ENCODE peak calls at places on chromosomes 12 and 14, in nine cellular contexts. B is pancreas; L is K562; N is GM23248; Y is IMR-90; Z is CD8-positive, alpha-beta T cell; R is kidney; Q is heart left ventricle; S is right atrium auricular region. T is an unnamed sample.

GRCh38 chr12:49984960-49985359 is 12.2 kb downstream of the AQP6 start:
- DNase-seq in Q (no peak), Y (no peak), R (no peak), Z (no peak), L (no peak), N (no peak), S (no peak), B (no peak), T (no peak)

GRCh38 chr14:24353551-24354529 is 14.0 kb upstream of the RIPK3 start:
- DNase-seq in R (no peak), Q (no peak), B (no peak), Z (no peak), N (peak; percentile 79), S (no peak), Y (peak; percentile 81), L (no peak), T (no peak)

GRCh38 chr12:57111046-57111698 is at the start of gene STAT6:
- DNase-seq in R (peak; percentile 93), N (peak; percentile 92), Y (peak; percentile 87), Q (peak; percentile 87), Z (peak; percentile 85), B (peak; percentile 75), L (peak; percentile 66), S (peak; percentile 85), T (peak; percentile 87)

GRCh38 chr12:87690236-87690810 is 338.9 kb downstream of the C12orf50 start:
- DNase-seq in Z (no peak), R (no peak), L (no peak), S (no peak), N (no peak), Q (no peak), Y (peak; percentile 19), B (no peak), T (no peak)

GRCh38 chr14:75456069-75457023 is 28.5 kb downstream of the JDP2 start:
- DNase-seq in S (no peak), L (no peak), B (no peak), Z (no peak), N (no peak), R (no peak), Y (no peak), Q (no peak), T (no peak)

GRCh38 chr12:27221625-27222387 is 22.3 kb upstream of the STK38L start:
- DNase-seq in Q (no peak), Y (no peak), R (no peak), Z (no peak), N (no peak), B (no peak), S (no peak), L (no peak), T (no peak)

GRCh38 chr12:132427999-132428871 is 61.7 kb upstream of the FBRSL1 start:
- DNase-seq in L (no peak), N (no peak), Y (no peak), R (no peak), Z (no peak), Q (no peak), B (no peak), S (no peak), T (no peak)

GRCh38 chr12:127381681-127382080 is 885.3 kb upstream of the TMEM132C start:
- DNase-seq in S (no peak), Q (no peak), Z (no peak), R (no peak), Y (no peak), B (no peak), L (no peak), N (no peak), T (no peak)

GRCh38 chr12:97313471-97314190 is 149.0 kb upstream of the RMST start:
- DNase-seq in S (no peak), Z (no peak), Q (no peak), Y (no peak), B (no peak), N (no peak), R (no peak), L (no peak), T (no peak)

GRCh38 chr12:89825591-89826449 is 117.2 kb upstream of the ATP2B1 start:
- DNase-seq in Z (no peak), R (no peak), N (no peak), Y (peak; percentile 4), B (no peak), L (peak; percentile 25), S (no peak), Q (no peak), T (no peak)

GRCh38 chr14:88143817-88144216 is 138.9 kb downstream of the GPR65 start:
- DNase-seq in Q (no peak), Y (no peak), L (no peak), Z (no peak), B (no peak), N (no peak), R (no peak), S (no peak), T (no peak)

GRCh38 chr12:11633968-11634367 is 15.5 kb upstream of the ETV6 start:
- DNase-seq in L (no peak), R (no peak), S (no peak), N (peak; percentile 25), Y (no peak), Q (no peak), B (no peak), Z (no peak), T (no peak)

GRCh38 chr12:132125736-132126135 is 18.4 kb downstream of the DDX51 start:
- DNase-seq in Y (no peak), B (no peak), N (no peak), L (no peak), Z (no peak), S (no peak), Q (no peak), R (no peak), T (no peak)

GRCh38 chr14:105931808-105932483 is 405.6 kb downstream of the TMEM121 start:
- DNase-seq in Q (no peak), Y (no peak), B (no peak), N (no peak), Z (peak; percentile 47), R (no peak), L (peak; percentile 8), S (no peak), T (no peak)

GRCh38 chr12:14256555-14257169 is 108.8 kb upstream of the ATF7IP start:
- DNase-seq in Y (peak; percentile 85), L (peak; percentile 54), R (peak; percentile 89), Z (peak; percentile 81), B (peak; percentile 67), Q (peak; percentile 81), S (peak; percentile 90), N (peak; percentile 92), T (peak; percentile 70)
- H3K27ac ChIP-seq in Y (peak overlapping the region; percentile 89), L (peak overlapping the region; percentile 98), R (peak overlapping the region; percentile 94), Z (peak overlapping the region; percentile 72), B (peak overlapping the region; percentile 89), Q (peak overlapping the region; percentile 90), S (peak overlapping the region; percentile 86), N (peak overlapping the region; percentile 93), T (peak overlapping the region; percentile 49)

GRCh38 chr12:7139213-7139612 is 9.0 kb downstream of the CLSTN3 start:
- DNase-seq in Y (no peak), R (no peak), L (no peak), Q (no peak), N (no peak), Z (no peak), B (no peak), S (no peak), T (no peak)
- H3K36me3 ChIP-seq in Y (peaks cover 58% of the 10 kb centered on the region), R (peaks cover 58% of the 10 kb centered on the region), L (peaks cover 41% of the 10 kb centered on the region), Q (peaks cover 8% of the 10 kb centered on the region), N (peaks cover 3% of the 10 kb centered on the region), Z (peaks cover 24% of the 10 kb centered on the region), B (no peaks in the 10 kb centered on the region), S (no peaks in the 10 kb centered on the region), T (peaks cover 49% of the 10 kb centered on the region)

GRCh38 chr12:6559500-6559899 is 3.7 kb upstream of the IFFO1 start:
- DNase-seq in R (peak; percentile 0), B (no peak), N (no peak), S (no peak), Z (no peak), L (no peak), Y (no peak), Q (no peak), T (no peak)

GRCh38 chr12:6553051-6553868 is 2.6 kb downstream of the IFFO1 start:
- DNase-seq in Q (peak; percentile 78), N (peak; percentile 97), B (no peak), R (peak; percentile 69), Y (peak; percentile 73), S (peak; percentile 81), Z (no peak), L (no peak), T (no peak)

GRCh38 chr12:6554168-6554989 is 1.5 kb downstream of the IFFO1 start:
- DNase-seq in L (peak; percentile 67), Y (peak; percentile 72), R (peak; percentile 88), B (peak; percentile 75), Z (peak; percentile 81), Q (peak; percentile 81), N (peak; percentile 85), S (peak; percentile 88), T (peak; percentile 63)

GRCh38 chr12:6554990-6555691 is 701 bp downstream of the IFFO1 start:
- DNase-seq in N (peak; percentile 57), Q (no peak), R (peak; percentile 80), L (no peak), Z (no peak), S (no peak), B (no peak), Y (no peak), T (no peak)

GRCh38 chr12:6556857-6557256 is 1.0 kb upstream of the IFFO1 start:
- DNase-seq in B (no peak), L (no peak), Q (no peak), Y (no peak), Z (no peak), S (no peak), R (peak; percentile 49), N (no peak), T (no peak)
- H3K4me1 ChIP-seq in B (no peaks in the 10 kb centered on the region), L (peaks cover 2% of the 10 kb centered on the region), Q (peaks cover 46% of the 10 kb centered on the region), Y (peaks cover 19% of the 10 kb centered on the region), Z (peaks cover 35% of the 10 kb centered on the region), S (peaks cover 42% of the 10 kb centered on the region), R (peaks cover 23% of the 10 kb centered on the region), N (peaks cover 26% of the 10 kb centered on the region), T (peaks cover 53% of the 10 kb centered on the region)

GRCh38 chr12:40039598-40039997 is 66.3 kb downstream of the SLC2A13 start:
- DNase-seq in Q (no peak), S (no peak), R (no peak), Z (no peak), B (no peak), N (no peak), L (no peak), Y (no peak), T (no peak)

GRCh38 chr12:40034712-40035111 is 71.2 kb downstream of the SLC2A13 start:
- DNase-seq in R (no peak), B (no peak), Z (no peak), S (no peak), Q (no peak), L (no peak), N (peak; percentile 23), Y (peak; percentile 7), T (no peak)

GRCh38 chr12:40034156-40034555 is 71.7 kb downstream of the SLC2A13 start:
- DNase-seq in R (no peak), Y (no peak), N (no peak), L (no peak), B (no peak), S (no peak), Q (no peak), Z (no peak), T (no peak)

GRCh38 chr12:40033260-40033649 is 72.6 kb downstream of the SLC2A13 start:
- DNase-seq in Z (no peak), S (no peak), N (no peak), Y (no peak), R (peak; percentile 70), B (peak; percentile 19), Q (no peak), L (no peak), T (no peak)

GRCh38 chr12:40038619-40039018 is 67.3 kb downstream of the SLC2A13 start:
- DNase-seq in L (no peak), N (no peak), R (no peak), B (no peak), Z (no peak), Y (no peak), S (no peak), Q (no peak), T (no peak)
- H3K27ac ChIP-seq in L (no peak overlapping the region), N (no peak overlapping the region), R (no peak overlapping the region), B (no peak overlapping the region), Z (no peak overlapping the region), Y (no peak overlapping the region), S (no peak overlapping the region), Q (no peak overlapping the region), T (no peak overlapping the region)